ENCODE peak calls at places on chromosomes 11 and 22, in six cellular contexts. U, S, Y, G, I and N are unnamed samples.

GRCh38 chr11:70532066-70532440 is 133.7 kb downstream of the CTTN start:
- DNase-seq in U (no peak), S (peak), Y (no peak), G (no peak), I (no peak), N (no peak)

GRCh38 chr22:35218079-35218478 is 39.2 kb upstream of the HMGXB4 start:
- DNase-seq in U (no peak), S (no peak), Y (no peak), G (no peak), I (no peak), N (no peak)

GRCh38 chr11:119743041-119743440 is 14.0 kb upstream of the NECTIN1 start:
- DNase-seq in U (peak), S (peak), Y (no peak), G (no peak), I (no peak), N (no peak)

GRCh38 chr11:34242037-34242625 is 115.7 kb downstream of the ABTB2 start:
- DNase-seq in U (no peak), S (no peak), Y (no peak), G (no peak), I (no peak), N (no peak)

GRCh38 chr11:86741489-86742435 is 58.6 kb upstream of the PRSS23 start:
- DNase-seq in U (no peak), S (no peak), Y (no peak), G (no peak), I (no peak), N (no peak)

GRCh38 chr11:42812408-42812807 is 499.4 kb upstream of the API5 start:
- DNase-seq in U (no peak), S (no peak), Y (no peak), G (no peak), I (no peak), N (no peak)

GRCh38 chr11:112655386-112655785 is 305.8 kb upstream of the NCAM1 start:
- DNase-seq in U (peak), S (no peak), Y (peak), G (peak), I (no peak), N (no peak)

GRCh38 chr22:49934891-49935557 is 16.6 kb downstream of the CRELD2 start:
- DNase-seq in U (peak), S (peak), Y (peak), G (peak), I (no peak), N (no peak)

GRCh38 chr11:86629070-86629706 is 43.2 kb downstream of the ME3 start:
- DNase-seq in U (no peak), S (no peak), Y (no peak), G (no peak), I (no peak), N (no peak)

GRCh38 chr11:126339866-126340434 is 15.5 kb upstream of the ST3GAL4 start:
- DNase-seq in U (no peak), S (peak), Y (peak), G (peak), I (no peak), N (no peak)

GRCh38 chr11:9153651-9154050 is 62.3 kb upstream of the SCUBE2 start:
- DNase-seq in U (no peak), S (no peak), Y (no peak), G (no peak), I (no peak), N (no peak)

GRCh38 chr11:130180491-130180890 is 20.9 kb downstream of the ST14 start:
- DNase-seq in U (no peak), S (no peak), Y (no peak), G (no peak), I (no peak), N (no peak)

GRCh38 chr11:116454951-116455350 is 317.8 kb downstream of the BUD13 start:
- DNase-seq in U (no peak), S (no peak), Y (no peak), G (no peak), I (no peak), N (no peak)

GRCh38 chr11:70135142-70136132 is 57.3 kb downstream of the ANO1 start:
- DNase-seq in U (no peak), S (no peak), Y (peak), G (no peak), I (no peak), N (no peak)

GRCh38 chr11:44753965-44754645 is 27.3 kb downstream of the TSPAN18 start:
- DNase-seq in U (no peak), S (no peak), Y (no peak), G (peak), I (no peak), N (no peak)

GRCh38 chr11:98183034-98183433 is 837.7 kb upstream of the CNTN5 start:
- DNase-seq in U (no peak), S (no peak), Y (no peak), G (no peak), I (no peak), N (no peak)

GRCh38 chr11:125433454-125434121 is 62.5 kb downstream of the FEZ1 start:
- DNase-seq in U (peak), S (no peak), Y (peak), G (no peak), I (peak), N (peak)

GRCh38 chr11:44950036-44950624 is 553 bp downstream of the TP53I11 start:
- DNase-seq in U (peak), S (peak), Y (peak), G (no peak), I (no peak), N (no peak)

GRCh38 chr11:19821412-19821875 is 108.8 kb downstream of the NAV2 start:
- DNase-seq in U (no peak), S (no peak), Y (no peak), G (no peak), I (no peak), N (no peak)

GRCh38 chr22:26949193-26949592 is 291.8 kb downstream of the MIAT start:
- DNase-seq in U (no peak), S (no peak), Y (no peak), G (no peak), I (no peak), N (peak)

GRCh38 chr11:413120-414081 is 1.4 kb downstream of the SIGIRR start:
- DNase-seq in U (peak), S (peak), Y (no peak), G (no peak), I (no peak), N (peak)

GRCh38 chr11:118899296-118899688 is 15.6 kb downstream of the CXCR5 start:
- DNase-seq in U (no peak), S (no peak), Y (no peak), G (no peak), I (no peak), N (no peak)

GRCh38 chr11:109644158-109644557 is 222.2 kb downstream of the C11orf87 start:
- DNase-seq in U (no peak), S (no peak), Y (no peak), G (no peak), I (no peak), N (no peak)

GRCh38 chr11:104772806-104773241 is 125.4 kb downstream of the CASP12 start:
- DNase-seq in U (no peak), S (no peak), Y (no peak), G (no peak), I (peak), N (no peak)

GRCh38 chr11:130840683-130841082 is 75.6 kb downstream of the SNX19 start:
- DNase-seq in U (no peak), S (no peak), Y (no peak), G (no peak), I (no peak), N (no peak)

GRCh38 chr22:46661221-46661851 is 41.1 kb downstream of the GRAMD4 start:
- DNase-seq in U (no peak), S (no peak), Y (no peak), G (no peak), I (peak), N (no peak)

GRCh38 chr11:130403301-130403804 is 25.1 kb downstream of the ADAMTS8 start:
- DNase-seq in U (peak), S (no peak), Y (no peak), G (peak), I (no peak), N (no peak)

GRCh38 chr22:47445212-47445611 is 682.8 kb downstream of the TBC1D22A start:
- DNase-seq in U (no peak), S (no peak), Y (no peak), G (peak), I (no peak), N (no peak)

GRCh38 chr22:41285441-41285819 is 557 bp downstream of the RANGAP1 start:
- DNase-seq in U (peak), S (peak), Y (peak), G (peak), I (peak), N (peak)

GRCh38 chr22:41285820-41286638 is at the start of gene RANGAP1:
- DNase-seq in U (peak), S (peak), Y (peak), G (peak), I (peak), N (peak)

GRCh38 chr22:41284465-41284864 is 1.5 kb downstream of the RANGAP1 start:
- DNase-seq in U (no peak), S (no peak), Y (no peak), G (no peak), I (no peak), N (no peak)

GRCh38 chr22:41288245-41288946 is 2.4 kb upstream of the RANGAP1 start:
- DNase-seq in U (peak), S (no peak), Y (peak), G (peak), I (peak), N (no peak)

DNA sequence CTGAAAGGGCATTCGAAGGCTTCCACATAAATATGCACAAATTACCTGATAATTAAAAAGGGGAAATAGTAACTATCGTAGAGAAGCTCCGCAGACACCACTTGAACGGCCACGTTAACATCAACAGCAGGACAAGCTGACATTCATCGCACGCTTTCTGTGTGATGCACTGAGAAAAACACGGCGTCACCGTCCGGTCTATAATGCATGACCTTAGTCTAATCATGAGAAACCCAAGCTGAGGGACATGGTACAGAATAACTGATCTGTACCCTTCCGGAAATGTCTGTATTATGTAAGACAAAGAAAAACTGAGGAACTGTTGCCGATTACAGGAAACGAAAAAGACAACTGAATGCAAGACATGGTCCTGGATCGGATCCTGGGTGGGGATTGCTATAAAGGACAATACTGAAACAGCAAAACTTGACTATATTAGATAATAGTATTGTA is 678 bp upstream of the RANGAP1 start:
- DNase-seq in U (no peak), S (peak), Y (no peak), G (no peak), I (no peak), N (peak)
- TF ChIP-seq POLR2AphosphoS5 in U (no peak), S (no peak), Y (no peak), G (no peak), I (no peak), N (peak)

GRCh38 chr11:36165638-36166389 is 123.4 kb downstream of the COMMD9 start:
- DNase-seq in U (no peak), S (no peak), Y (no peak), G (no peak), I (no peak), N (no peak)
- TF ChIP-seq POLR2AphosphoS5 in U (no peak), S (no peak), Y (no peak), G (no peak), I (no peak), N (no peak)

DNA sequence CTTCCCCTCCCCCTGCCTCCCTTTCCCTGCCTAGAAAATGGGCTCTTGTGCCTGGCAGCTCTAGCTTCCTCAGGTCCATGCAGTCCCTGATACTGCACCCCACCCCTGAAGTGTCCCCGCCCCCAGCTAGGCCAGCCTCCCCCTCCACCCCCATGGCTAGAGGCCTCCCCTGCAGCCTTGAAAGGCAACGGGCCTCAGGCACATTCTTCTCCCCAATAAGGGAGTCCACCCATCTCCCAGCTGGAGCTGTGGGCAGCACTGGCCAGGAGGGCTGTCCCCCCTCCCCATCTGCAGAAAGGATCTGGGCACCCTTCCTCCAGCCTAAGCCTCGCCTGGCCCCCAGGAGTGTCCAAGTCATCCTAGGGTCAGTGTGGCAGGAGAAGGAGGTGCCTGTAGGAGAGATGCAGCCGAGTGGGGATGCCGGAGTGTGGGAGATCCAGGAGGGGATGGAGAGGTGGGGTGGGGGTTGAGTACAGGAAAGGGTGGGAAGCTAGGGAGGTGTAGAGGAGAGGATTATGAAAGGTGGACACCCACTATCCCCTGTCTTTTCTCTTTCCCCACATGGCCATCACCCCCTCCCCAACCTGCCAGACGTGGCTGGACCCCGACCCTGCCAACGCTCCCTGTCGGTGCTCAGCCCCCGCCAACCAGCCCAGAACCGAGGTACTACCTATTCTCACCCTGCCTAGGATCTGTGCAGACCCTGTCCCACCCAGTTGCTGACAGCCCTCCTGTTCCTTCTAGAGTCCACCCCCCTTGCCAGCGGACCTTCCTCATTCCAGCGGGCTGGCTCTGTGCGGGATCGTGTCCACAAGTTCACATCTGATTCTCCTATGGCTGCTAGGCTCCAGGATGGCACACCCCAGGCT is 9.3 kb downstream of the SMTN start:
- DNase-seq in U (peak), S (no peak), Y (no peak), G (peak), I (no peak), N (no peak)
- TF ChIP-seq POLR2AphosphoS5 in U (peak), S (no peak), Y (no peak), G (peak), I (no peak), N (no peak)

GRCh38 chr11:91955206-91955605 is 269.4 kb upstream of the FAT3 start:
- DNase-seq in U (no peak), S (no peak), Y (no peak), G (no peak), I (no peak), N (no peak)
- TF ChIP-seq POLR2AphosphoS5 in U (no peak), S (no peak), Y (no peak), G (no peak), I (no peak), N (no peak)